ENCODE peak calls at places on chromosomes 13 and 19, in four cellular contexts. One of them, this sample, is unnamed.

GRCh38 chr19:35216833-35217707 is 11.5 kb downstream of the FAM187B start:
- DNase-seq in EL: no peak
- DNase-seq in neural crest cell: no peak
- DNase-seq in tibial nerve: no peak
- DNase-seq in this sample: no peak

GRCh38 chr13:92807343-92807742 is 419.3 kb upstream of the GPC6 start:
- DNase-seq in EL: peak
- DNase-seq in tibial nerve: no peak
- DNase-seq in neural crest cell: no peak
- DNase-seq in this sample: peak

GRCh38 chr19:16441661-16442071 is 30.1 kb downstream of the EPS15L1 start:
- DNase-seq in EL: no peak
- DNase-seq in neural crest cell: peak
- DNase-seq in tibial nerve: no peak
- DNase-seq in this sample: peak

GRCh38 chr19:19860756-19861390 is 4.8 kb upstream of the ZNF253 start:
- DNase-seq in EL: no peak
- DNase-seq in neural crest cell: no peak
- DNase-seq in tibial nerve: no peak
- DNase-seq in this sample: peak

GRCh38 chr19:12092065-12092867 is 27.7 kb downstream of the ZNF844 start:
- DNase-seq in EL: peak
- DNase-seq in tibial nerve: peak
- DNase-seq in neural crest cell: peak
- DNase-seq in this sample: peak

GRCh38 chr13:89827552-89827951 is 1519.9 kb upstream of the MIR17HG start:
- DNase-seq in tibial nerve: no peak
- DNase-seq in neural crest cell: no peak
- DNase-seq in EL: no peak
- DNase-seq in this sample: no peak

GRCh38 chr13:108270442-108270841 is 924 bp downstream of the TNFSF13B start:
- DNase-seq in neural crest cell: no peak
- DNase-seq in tibial nerve: no peak
- DNase-seq in EL: no peak
- DNase-seq in this sample: no peak

GRCh38 chr19:48812094-48812929 is 1.5 kb upstream of the BCAT2 start:
- DNase-seq in neural crest cell: peak
- DNase-seq in tibial nerve: peak
- DNase-seq in EL: peak
- DNase-seq in this sample: peak

GRCh38 chr19:23254141-23254910 is 4.1 kb upstream of the ZNF724 start:
- DNase-seq in neural crest cell: no peak
- DNase-seq in EL: no peak
- DNase-seq in tibial nerve: no peak
- DNase-seq in this sample: peak

GRCh38 chr13:34863360-34864135 is 78.5 kb upstream of the NBEA start:
- DNase-seq in EL: peak
- DNase-seq in tibial nerve: no peak
- DNase-seq in neural crest cell: no peak
- DNase-seq in this sample: peak

GRCh38 chr19:51628153-51628939 is 1.9 kb downstream of the SIGLEC5 start:
- DNase-seq in tibial nerve: no peak
- DNase-seq in neural crest cell: no peak
- DNase-seq in EL: no peak
- DNase-seq in this sample: no peak

GRCh38 chr19:40872209-40872608 is 9.8 kb downstream of the CYP2A7 start:
- DNase-seq in neural crest cell: no peak
- DNase-seq in EL: no peak
- DNase-seq in tibial nerve: no peak
- DNase-seq in this sample: no peak

GRCh38 chr19:32662186-32662585 is 12.8 kb downstream of the ANKRD27 start:
- DNase-seq in EL: peak
- DNase-seq in neural crest cell: no peak
- DNase-seq in tibial nerve: no peak
- DNase-seq in this sample: peak

GRCh38 chr19:3276341-3276799 is 51.9 kb downstream of the CELF5 start:
- DNase-seq in tibial nerve: no peak
- DNase-seq in EL: peak
- DNase-seq in neural crest cell: no peak
- DNase-seq in this sample: no peak

GRCh38 chr19:7762719-7763293 is at the start of gene CLEC4M:
- DNase-seq in neural crest cell: no peak
- DNase-seq in EL: no peak
- DNase-seq in tibial nerve: no peak
- DNase-seq in this sample: no peak

GRCh38 chr13:72839831-72840426 is 58.0 kb downstream of the PIBF1 start:
- DNase-seq in neural crest cell: peak
- DNase-seq in tibial nerve: no peak
- DNase-seq in EL: peak
- DNase-seq in this sample: peak

GRCh38 chr19:15463865-15464371 is 426 bp downstream of the RASAL3 start:
- DNase-seq in tibial nerve: no peak
- DNase-seq in EL: no peak
- DNase-seq in neural crest cell: no peak
- DNase-seq in this sample: no peak